ENCODE peak calls at places on chromosome 15, in five cellular contexts. L is A549, P is NB4, I is GM12878, W is endothelial cell of umbilical vein. A is an unnamed sample.
A peak's percentile ranks its signal among the peaks of the same experiment; 100 is the strongest.

GRCh38 chr15:41827290-41827879 is 507 bp upstream of the JMJD7 start:
- DNase-seq in L (no peak), W (peak; percentile 9), I (no peak), P (no peak), A (peak; percentile 35)

GRCh38 chr15:64892850-64893403 is 18.8 kb upstream of the ANKDD1A start:
- DNase-seq in P (peak; percentile 90), L (no peak), I (peak; percentile 45), W (no peak), A (no peak)

GRCh38 chr15:34119291-34119690 is 17.4 kb downstream of the PGBD4 start:
- DNase-seq in I (no peak), P (no peak), W (no peak), L (peak; percentile 65), A (no peak)

GRCh38 chr15:27885226-27885625 is 213.9 kb downstream of the OCA2 start:
- DNase-seq in L (no peak), I (no peak), W (no peak), P (no peak), A (no peak)

GRCh38 chr15:101472033-101472432 is 17.5 kb downstream of the PCSK6 start:
- DNase-seq in W (no peak), L (no peak), P (no peak), I (no peak), A (no peak)

GRCh38 chr15:65040461-65040860 is 4.7 kb upstream of the SLC51B start:
- DNase-seq in W (no peak), I (no peak), P (no peak), L (no peak), A (no peak)

GRCh38 chr15:55990986-55991385 is 2.4 kb downstream of the NEDD4 start:
- DNase-seq in P (no peak), I (no peak), L (no peak), W (no peak), A (no peak)

GRCh38 chr15:33242669-33243191 is 48.2 kb upstream of the FMN1 start:
- DNase-seq in I (no peak), W (peak; percentile 14), P (peak; percentile 32), L (peak; percentile 48), A (no peak)

GRCh38 chr15:88120021-88120420 is 136.5 kb downstream of the NTRK3 start:
- DNase-seq in P (no peak), I (no peak), L (no peak), W (no peak), A (no peak)

GRCh38 chr15:96324192-96324895 is 6.2 kb upstream of the NR2F2 start:
- DNase-seq in W (peak; percentile 74), L (no peak), I (no peak), P (no peak), A (no peak)

GRCh38 chr15:45023659-45024320 is 795 bp downstream of the SORD start:
- DNase-seq in W (peak; percentile 37), L (peak; percentile 1), P (peak; percentile 47), I (no peak), A (no peak)

GRCh38 chr15:35545825-35546580 is at the start of gene DPH6:
- DNase-seq in I (peak; percentile 46), P (peak; percentile 90), L (peak; percentile 82), W (peak; percentile 91), A (peak; percentile 88)

GRCh38 chr15:64070106-64070505 is 23.5 kb downstream of the CIAO2A start:
- DNase-seq in I (no peak), P (no peak), L (no peak), W (no peak), A (no peak)

GRCh38 chr15:79472446-79472845 is 40.3 kb downstream of the MINAR1 start:
- DNase-seq in I (no peak), L (no peak), P (no peak), W (no peak), A (no peak)

GRCh38 chr15:63597033-63597790 is at the start of gene FBXL22:
- DNase-seq in L (no peak), I (no peak), P (no peak), W (no peak), A (no peak)

GRCh38 chr15:68536331-68537095 is 42.3 kb upstream of the CORO2B start:
- DNase-seq in W (no peak), P (no peak), L (no peak), I (no peak), A (no peak)

GRCh38 chr15:100263721-100264455 is 77.9 kb downstream of the ADAMTS17 start:
- DNase-seq in L (no peak), W (no peak), I (no peak), P (no peak), A (no peak)

GRCh38 chr15:70351391-70351790 is 253.7 kb upstream of the TLE3 start:
- DNase-seq in I (no peak), P (no peak), W (no peak), L (no peak), A (no peak)

GRCh38 chr15:71599404-71600225 is 210.7 kb upstream of the NR2E3 start:
- DNase-seq in L (no peak), I (no peak), P (no peak), W (no peak), A (no peak)

GRCh38 chr15:40891810-40892448 is 2.3 kb upstream of the VPS18 start:
- DNase-seq in I (no peak), L (peak; percentile 61), W (peak; percentile 55), P (peak; percentile 63), A (no peak)

GRCh38 chr15:66785637-66786036 is 83.6 kb downstream of the SMAD6 start:
- DNase-seq in P (peak; percentile 59), L (no peak), W (no peak), I (no peak), A (no peak)

GRCh38 chr15:45555914-45556608 is 31.1 kb upstream of the BLOC1S6 start:
- DNase-seq in L (no peak), I (peak; percentile 13), W (no peak), P (no peak), A (no peak)

GRCh38 chr15:62847900-62848489 is 194.6 kb upstream of the TPM1 start:
- DNase-seq in P (peak; percentile 64), W (peak; percentile 65), L (peak; percentile 89), I (no peak), A (peak; percentile 72)

GRCh38 chr15:31200735-31201151 is 99.2 kb upstream of the TRPM1 start:
- DNase-seq in I (no peak), W (peak; percentile 24), P (peak; percentile 52), L (peak; percentile 75), A (peak; percentile 40)

GRCh38 chr15:45165536-45165935 is 22.2 kb downstream of the SHF start:
- DNase-seq in W (no peak), L (no peak), P (no peak), I (no peak), A (no peak)

GRCh38 chr15:88324241-88325065 is 67.9 kb upstream of the NTRK3 start:
- DNase-seq in P (no peak), I (no peak), W (no peak), L (no peak), A (no peak)

GRCh38 chr15:69604050-69604378 is 151.4 kb downstream of the RPLP1 start:
- DNase-seq in W (no peak), P (peak; percentile 28), L (peak; percentile 85), I (no peak), A (no peak)

GRCh38 chr15:68354923-68355322 is 77.0 kb downstream of the ITGA11 start:
- DNase-seq in W (no peak), L (peak; percentile 73), P (peak; percentile 92), I (no peak), A (peak; percentile 16)

GRCh38 chr15:79680721-79681120 is 216.1 kb downstream of the MTHFS start:
- DNase-seq in L (peak; percentile 68), I (peak; percentile 8), W (peak; percentile 52), P (no peak), A (no peak)

GRCh38 chr15:90192961-90193786 is 8.0 kb upstream of the SEMA4B start:
- DNase-seq in W (no peak), I (no peak), P (peak; percentile 31), L (no peak), A (no peak)

GRCh38 chr15:77028451-77029165 is 33.7 kb downstream of the PSTPIP1 start:
- DNase-seq in W (no peak), L (no peak), I (no peak), P (no peak), A (no peak)

GRCh38 chr15:77026501-77027110 is 31.7 kb downstream of the PSTPIP1 start:
- DNase-seq in W (no peak), P (no peak), L (no peak), I (no peak), A (no peak)

GRCh38 chr15:77025941-77026411 is 31.1 kb downstream of the PSTPIP1 start:
- DNase-seq in I (no peak), W (no peak), P (no peak), L (no peak), A (no peak)

GRCh38 chr15:77027697-77028450 is 32.9 kb downstream of the PSTPIP1 start:
- DNase-seq in W (peak; percentile 18), I (no peak), P (no peak), L (no peak), A (peak; percentile 92)

GRCh38 chr15:77027111-77027696 is 32.3 kb downstream of the PSTPIP1 start:
- DNase-seq in W (no peak), I (no peak), P (no peak), L (no peak), A (no peak)
- TF ChIP-seq MYC in W (no peak), I (no peak), P (no peak), L (no peak), A (no peak)

GRCh38 chr15:58585668-58586461 is 154.1 kb downstream of the LIPC start:
- DNase-seq in P (peak; percentile 5), W (no peak), I (peak; percentile 59), L (no peak), A (no peak)
- TF ChIP-seq MYC in P (no peak), W (no peak), I (no peak), L (no peak), A (no peak)

GRCh38 chr15:39623550-39623931 is 42.7 kb downstream of the THBS1 start:
- DNase-seq in I (peak; percentile 83), L (no peak), W (no peak), P (no peak), A (no peak)
- TF ChIP-seq MYC in I (no peak), L (no peak), W (no peak), P (no peak), A (no peak)

GRCh38 chr15:85741021-85741421 is 53.7 kb downstream of the KLHL25 start:
- DNase-seq in L (no peak), P (no peak), I (no peak), W (no peak), A (no peak)

GRCh38 chr15:85743392-85744045 is 51.2 kb downstream of the KLHL25 start:
- DNase-seq in W (no peak), L (no peak), P (no peak), I (no peak), A (no peak)

GRCh38 chr15:85744636-85745422 is 49.9 kb downstream of the KLHL25 start:
- DNase-seq in I (no peak), P (no peak), W (no peak), L (no peak), A (no peak)

GRCh38 chr15:85741662-85742061 is 53.1 kb downstream of the KLHL25 start:
- DNase-seq in W (no peak), L (no peak), I (no peak), P (no peak), A (no peak)

DNA sequence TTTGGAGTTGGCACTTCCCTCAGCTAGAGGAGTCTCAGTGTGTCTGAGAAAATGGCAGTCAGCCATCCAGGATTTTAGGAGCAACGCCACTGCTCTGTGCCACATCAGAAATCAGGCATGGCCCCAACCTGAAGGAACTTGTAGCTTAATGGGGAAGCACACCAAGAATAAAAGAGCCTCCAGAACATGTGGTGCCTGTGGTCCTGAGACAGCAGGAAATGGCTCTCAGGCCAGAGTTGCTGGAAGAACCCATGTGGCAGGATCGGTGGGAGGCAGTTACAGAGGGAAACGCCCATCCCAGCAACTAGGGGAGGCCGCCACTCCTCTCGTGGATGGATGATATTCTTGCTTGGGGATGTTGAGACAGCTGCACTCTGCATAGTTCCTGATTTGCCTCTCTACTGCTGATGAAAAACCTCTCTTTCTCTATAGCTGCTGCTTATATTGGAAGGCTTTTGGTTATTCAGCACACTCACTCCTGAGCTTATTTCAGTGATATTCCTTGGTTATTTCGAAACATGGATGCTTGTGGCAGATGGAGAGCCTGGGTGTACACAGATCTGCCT is 52.5 kb downstream of the KLHL25 start:
- DNase-seq in L (no peak), P (peak; percentile 54), W (no peak), I (no peak), A (no peak)
- TF ChIP-seq MYC in L (no peak), P (no peak), W (no peak), I (no peak), A (no peak)

A was measured in K562.